ENCODE peak calls at places on chromosomes 1 and 21, in eight cellular contexts. G, B, C, X, M, S, V and W are unnamed samples. For H3K4me1, the result is how much of the 10 kb centered on the place peaks cover.

GRCh38 chr1:210298936-210299335 is 29.8 kb upstream of the HHAT start:
- DNase-seq in G (no peak), M (no peak), X (no peak), S (no peak), V (no peak), B (no peak), C (no peak), W (no peak)

GRCh38 chr1:233609926-233610325 is 4.0 kb upstream of the KCNK1 start:
- DNase-seq in M (no peak), S (no peak), G (no peak), C (no peak), B (no peak), V (no peak), X (no peak), W (no peak)

GRCh38 chr1:26010800-26011199 is 10.8 kb upstream of the EXTL1 start:
- DNase-seq in M (no peak), C (no peak), V (no peak), X (no peak), B (no peak), S (no peak), G (no peak), W (no peak)

GRCh38 chr1:41649445-41650175 is 165.1 kb upstream of the EDN2 start:
- DNase-seq in V (no peak), C (no peak), B (no peak), G (no peak), X (no peak), M (no peak), S (no peak), W (no peak)

GRCh38 chr1:18949689-18950414 is 6.6 kb downstream of the IFFO2 start:
- DNase-seq in X (no peak), C (no peak), V (no peak), B (no peak), S (no peak), G (peak), M (peak), W (no peak)

GRCh38 chr1:153447498-153448170 is 12.8 kb downstream of the S100A7 start:
- DNase-seq in S (no peak), V (no peak), C (no peak), X (no peak), M (peak), G (no peak), B (no peak), W (peak)

GRCh38 chr1:99843760-99844159 is 6.4 kb upstream of the AGL start:
- DNase-seq in X (no peak), G (peak), V (no peak), C (no peak), M (no peak), S (no peak), B (no peak), W (no peak)

GRCh38 chr1:232432313-232432712 is 197.6 kb downstream of the SIPA1L2 start:
- DNase-seq in M (no peak), X (no peak), C (no peak), S (peak), B (no peak), V (no peak), G (no peak), W (no peak)

GRCh38 chr1:208132287-208132882 is 111.8 kb downstream of the PLXNA2 start:
- DNase-seq in V (peak), C (peak), G (peak), B (no peak), S (peak), M (peak), X (peak), W (peak)

GRCh38 chr1:9874959-9875635 is 35.0 kb downstream of the CTNNBIP1 start:
- DNase-seq in C (peak), M (peak), S (peak), G (peak), X (peak), B (peak), V (peak), W (peak)

GRCh38 chr1:119735217-119735616 is 23.5 kb downstream of the PHGDH start:
- DNase-seq in C (no peak), M (no peak), X (no peak), B (no peak), V (no peak), S (no peak), G (no peak), W (no peak)

GRCh38 chr1:203124546-203125317 is 2.8 kb upstream of the ADORA1 start:
- DNase-seq in X (peak), B (no peak), G (no peak), M (no peak), V (no peak), C (no peak), S (no peak), W (no peak)

GRCh38 chr1:92473781-92474495 is 12.8 kb downstream of the GFI1 start:
- DNase-seq in X (no peak), G (no peak), S (no peak), C (no peak), B (no peak), M (no peak), V (no peak), W (no peak)

GRCh38 chr21:25967566-25968438 is 202.8 kb downstream of the APP start:
- DNase-seq in B (no peak), G (no peak), X (no peak), S (no peak), C (no peak), M (no peak), V (no peak), W (peak)

DNA sequence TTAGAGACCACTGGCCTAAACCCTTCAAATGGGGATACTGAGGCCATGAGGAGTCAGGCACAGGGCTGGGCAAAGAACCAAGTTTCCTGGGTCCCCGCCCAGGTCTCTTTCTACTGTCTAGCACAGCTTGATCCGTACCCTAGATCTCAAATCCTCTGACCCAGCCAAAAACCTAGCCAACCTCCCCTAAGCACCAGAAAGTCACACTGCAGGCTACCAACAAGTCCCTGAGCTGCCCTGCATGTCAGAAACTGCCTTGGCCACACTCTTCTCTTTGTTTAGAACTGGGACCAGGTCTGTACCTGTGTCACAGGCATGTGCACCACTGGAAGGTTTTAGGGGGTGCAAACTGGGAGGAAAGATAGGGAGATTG is 33.6 kb downstream of the AHDC1 start:
- DNase-seq in X (no peak), S (no peak), C (no peak), B (no peak), V (no peak), M (no peak), G (peak), W (no peak)
- H3K27ac ChIP-seq in X (peak), S (no peak), C (peak), B (peak), V (no peak), M (peak), G (peak), W (no peak)

DNA sequence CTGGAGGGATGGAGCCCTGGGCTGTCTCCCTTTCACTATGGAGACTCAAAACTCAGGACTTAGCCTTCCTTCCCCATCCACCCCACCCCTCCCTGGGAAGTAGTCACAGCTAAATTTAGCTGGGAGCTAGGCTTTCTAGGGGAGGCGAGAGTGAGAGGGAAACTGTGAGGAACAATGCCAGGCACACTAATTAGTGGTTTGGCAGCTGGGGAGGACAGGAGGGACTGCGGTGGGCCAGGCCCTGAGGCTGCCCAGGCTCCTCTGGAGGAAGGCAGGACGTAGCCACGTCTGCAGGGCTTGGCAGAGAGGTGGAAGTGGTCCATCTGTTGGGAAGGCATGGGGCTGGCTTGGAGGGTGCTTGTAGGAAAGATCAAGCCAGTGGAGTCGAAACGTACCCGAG is 121.3 kb downstream of the HMGB4 start:
- DNase-seq in B (no peak), G (no peak), V (no peak), M (no peak), S (peak), X (no peak), C (no peak), W (no peak)
- H3K4me1 ChIP-seq in B (under half), G (under half), V (under half), M (under half), S (under half), X (under half), C (under half), W (under half)

GRCh38 chr1:152018537-152018936 is 18.3 kb downstream of the S100A11 start:
- DNase-seq in M (peak), X (peak), C (no peak), G (no peak), B (no peak), V (no peak), S (no peak), W (peak)

GRCh38 chr1:152024228-152024627 is 12.6 kb downstream of the S100A11 start:
- DNase-seq in V (no peak), X (no peak), C (no peak), M (no peak), S (no peak), B (no peak), G (no peak), W (no peak)

GRCh38 chr1:152021557-152021956 is 15.2 kb downstream of the S100A11 start:
- DNase-seq in V (no peak), G (no peak), B (no peak), C (no peak), M (no peak), X (no peak), S (no peak), W (no peak)

GRCh38 chr1:152023221-152023620 is 13.6 kb downstream of the S100A11 start:
- DNase-seq in G (no peak), B (no peak), M (no peak), C (no peak), S (no peak), X (no peak), V (no peak), W (no peak)

DNA sequence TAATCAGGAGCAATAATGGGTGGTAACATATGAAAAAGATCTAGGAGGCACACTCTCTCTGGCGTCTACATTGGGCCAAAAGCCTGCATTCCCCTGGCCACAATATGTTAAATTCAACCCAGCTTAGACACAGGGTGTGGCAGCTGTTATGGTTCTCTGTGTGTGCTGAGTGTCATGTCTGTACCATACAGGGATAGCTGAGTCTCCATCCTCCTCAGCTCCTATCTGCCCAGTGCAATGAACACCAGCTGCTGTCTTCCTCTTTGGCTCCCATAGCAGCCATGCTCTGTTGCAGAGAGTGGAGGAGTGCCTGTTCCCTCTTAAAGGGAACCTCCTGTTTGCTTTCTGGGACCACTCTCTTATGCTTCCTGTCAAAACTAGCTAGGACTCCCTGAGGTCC is 14.3 kb downstream of the S100A11 start:
- DNase-seq in X (no peak), B (no peak), C (no peak), S (no peak), V (no peak), M (no peak), G (no peak), W (no peak)
- H3K27ac ChIP-seq in X (no peak), B (no peak), C (no peak), S (no peak), V (no peak), M (no peak), G (no peak), W (no peak)

GRCh38 chr1:167720965-167721616 is 691 bp upstream of the MPZL1 start:
- DNase-seq in B (no peak), C (no peak), X (no peak), V (no peak), M (peak), G (peak), S (peak), W (peak)
- H3K4me1 ChIP-seq in B (under half), C (under half), X (under half), V (under half), M (under half), G (under half), S (under half), W (half or more)

GRCh38 chr1:36164399-36164798 is 8.4 kb downstream of the MAP7D1 start:
- DNase-seq in M (no peak), S (no peak), G (no peak), C (no peak), B (no peak), V (no peak), X (no peak), W (no peak)
- H3K27ac ChIP-seq in M (no peak), S (no peak), G (no peak), C (no peak), B (no peak), V (no peak), X (no peak), W (peak)

DNA sequence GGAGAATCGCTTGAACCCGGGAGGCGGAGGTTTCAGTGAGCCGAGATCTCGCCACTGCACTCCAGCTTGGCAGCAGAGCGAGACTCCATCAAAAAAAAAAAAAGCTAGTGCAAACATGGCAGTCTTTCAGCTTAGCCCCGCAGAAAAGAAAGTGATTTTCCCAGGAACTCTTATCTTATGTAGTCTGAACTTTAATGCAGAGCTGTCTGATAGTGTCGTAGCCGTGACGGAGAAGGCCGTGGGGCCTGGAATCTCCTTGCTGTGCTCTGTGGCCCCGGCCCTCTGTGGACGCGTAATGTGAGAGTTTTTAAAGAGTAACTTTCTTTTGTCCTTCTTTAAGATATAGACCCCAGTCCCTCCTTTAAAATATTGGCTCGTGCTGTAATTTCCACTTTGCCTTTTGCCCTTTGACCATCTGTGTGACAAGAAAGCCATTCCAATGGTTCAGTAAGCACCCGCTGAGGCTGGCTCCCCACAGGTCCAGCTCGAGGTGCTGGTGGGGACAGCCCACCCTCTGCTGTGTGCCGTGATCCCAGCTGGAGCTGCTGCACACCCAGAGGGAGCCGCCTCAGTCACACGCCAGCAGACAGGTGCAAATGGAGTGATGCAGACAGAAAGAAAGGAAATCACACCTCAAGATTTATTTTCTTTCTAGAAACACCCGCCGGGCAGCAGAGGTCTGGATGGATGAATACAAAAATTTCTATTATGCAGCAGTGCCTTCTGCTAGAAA is 164.0 kb downstream of the PGBD5 start:
- DNase-seq in X (no peak), M (no peak), C (no peak), S (no peak), G (no peak), B (no peak), V (no peak), W (no peak)
- H3K4me1 ChIP-seq in X (under half), M (under half), C (under half), S (under half), G (under half), B (under half), V (under half), W (under half)

GRCh38 chr21:39319814-39320332 is 6.4 kb upstream of the BRWD1 start:
- DNase-seq in B (no peak), S (no peak), C (no peak), V (no peak), G (no peak), M (peak), X (no peak), W (no peak)

GRCh38 chr21:39318091-39318959 is 4.9 kb upstream of the BRWD1 start:
- DNase-seq in X (no peak), M (no peak), B (no peak), G (no peak), S (no peak), V (no peak), C (no peak), W (peak)

GRCh38 chr21:39321424-39321823 is 8.0 kb upstream of the BRWD1 start:
- DNase-seq in X (no peak), V (no peak), C (no peak), M (peak), S (no peak), B (no peak), G (no peak), W (no peak)

GRCh38 chr21:39317134-39318090 is 4.0 kb upstream of the BRWD1 start:
- DNase-seq in C (no peak), B (no peak), G (no peak), S (peak), V (no peak), M (no peak), X (no peak), W (peak)

GRCh38 chr21:39319251-39319756 is 5.9 kb upstream of the BRWD1 start:
- DNase-seq in V (no peak), G (no peak), B (no peak), X (no peak), C (no peak), S (no peak), M (no peak), W (no peak)
- H3K27ac ChIP-seq in V (no peak), G (no peak), B (no peak), X (no peak), C (peak), S (no peak), M (no peak), W (peak)